ENCODE peak calls at places on chromosomes 6 and 20, in nine cellular contexts. O is CD8-positive, alpha-beta T cell; I is DMS 273 treated with DMSO at 0.1 percent for 48 hours; G is coronary artery; B is MCF 10A; E is endothelial cell; Y is anterior cingulate cortex; K is B cell; M is cardiac muscle cell. W is an unnamed sample.

GRCh38 chr6:81621816-81622395 is 130.6 kb downstream of the TENT5A start:
- DNase-seq in O (no peak), I (no peak), G (no peak), B (no peak), E (no peak), Y (no peak), K (no peak), M (no peak), W (no peak)

GRCh38 chr6:71510057-71510713 is 221.6 kb downstream of the OGFRL1 start:
- DNase-seq in O (no peak), I (no peak), G (peak; percentile 78), B (peak; percentile 67), E (peak; percentile 58), Y (no peak), K (peak; percentile 59), M (peak; percentile 80), W (peak; percentile 79)

GRCh38 chr6:44631968-44632367 is 244.5 kb downstream of the CDC5L start:
- DNase-seq in O (no peak), I (no peak), G (no peak), B (no peak), E (no peak), Y (no peak), K (no peak), M (no peak), W (no peak)

GRCh38 chr6:138999949-139000725 is 12.1 kb upstream of the REPS1 start:
- DNase-seq in O (no peak), I (no peak), G (no peak), B (peak; percentile 9), E (no peak), Y (no peak), K (no peak), M (peak; percentile 32), W (no peak)

GRCh38 chr20:54429364-54429763 is 46.0 kb upstream of the DOK5 start:
- DNase-seq in O (no peak), I (no peak), G (no peak), B (no peak), E (no peak), Y (no peak), K (no peak), M (no peak), W (no peak)

GRCh38 chr6:147158881-147159280 is 45.3 kb upstream of the STXBP5 start:
- DNase-seq in O (no peak), I (no peak), G (no peak), B (no peak), E (no peak), Y (no peak), K (no peak), M (no peak), W (no peak)

GRCh38 chr20:23446505-23446904 is 6.2 kb downstream of the CST11 start:
- DNase-seq in O (no peak), I (no peak), G (no peak), B (peak; percentile 78), E (peak; percentile 80), Y (no peak), K (no peak), M (peak; percentile 64), W (no peak)

GRCh38 chr6:111758608-111759293 is 114.5 kb downstream of the FYN start:
- DNase-seq in O (no peak), I (no peak), G (no peak), B (no peak), E (no peak), Y (no peak), K (no peak), M (no peak), W (no peak)

GRCh38 chr6:66858196-66858595 is 1151.2 kb upstream of the EYS start:
- DNase-seq in O (no peak), I (no peak), G (no peak), B (no peak), E (no peak), Y (no peak), K (no peak), M (no peak), W (no peak)

GRCh38 chr6:121590438-121590837 is 155.0 kb downstream of the GJA1 start:
- DNase-seq in O (no peak), I (no peak), G (no peak), B (no peak), E (no peak), Y (no peak), K (no peak), M (peak; percentile 79), W (no peak)

GRCh38 chr6:150878347-150879213 is 13.1 kb downstream of the MTHFD1L start:
- DNase-seq in O (no peak), I (no peak), G (no peak), B (no peak), E (no peak), Y (no peak), K (no peak), M (no peak), W (no peak)

GRCh38 chr6:168877821-168878282 is 375.8 kb downstream of the THBS2 start:
- DNase-seq in O (no peak), I (peak; percentile 12), G (no peak), B (peak; percentile 29), E (no peak), Y (no peak), K (no peak), M (no peak), W (no peak)

GRCh38 chr6:157603314-157603940 is 219.6 kb upstream of the SNX9 start:
- DNase-seq in O (no peak), I (no peak), G (no peak), B (no peak), E (no peak), Y (no peak), K (no peak), M (no peak), W (no peak)

GRCh38 chr20:49717693-49718092 is 4.0 kb upstream of the B4GALT5 start:
- DNase-seq in O (no peak), I (no peak), G (no peak), B (no peak), E (no peak), Y (no peak), K (no peak), M (no peak), W (no peak)

GRCh38 chr6:45538636-45539035 is 160.9 kb upstream of the SUPT3H start:
- DNase-seq in O (no peak), I (no peak), G (no peak), B (no peak), E (no peak), Y (no peak), K (no peak), M (peak; percentile 27), W (no peak)

GRCh38 chr20:34262488-34263288 is 21.5 kb downstream of the ASIP start:
- DNase-seq in O (no peak), I (no peak), G (no peak), B (peak; percentile 60), E (no peak), Y (no peak), K (no peak), M (peak; percentile 82), W (no peak)

GRCh38 chr20:50271674-50272412 is 81.2 kb downstream of the CEBPB start:
- DNase-seq in O (no peak), I (no peak), G (no peak), B (no peak), E (no peak), Y (no peak), K (no peak), M (no peak), W (no peak)